ENCODE peak calls at places on chromosomes 11 and 22, in eight cellular contexts. X is astrocyte of the spinal cord, R is AG04449, T is Calu3, Q is fibroblast of lung, O is HFFc6, D is cardiac muscle cell, A is WTC11. E is an unnamed sample.

GRCh38 chr11:2445107-2445947 is 519 bp downstream of the KCNQ1 start:
- DNase-seq in X (no peak), R (no peak), T (no peak), Q (no peak), O (no peak), D (peak), A (peak), E (no peak)

GRCh38 chr11:85718991-85719807 is 33.2 kb upstream of the CCDC89 start:
- DNase-seq in X (peak), R (peak), T (peak), Q (peak), O (peak), D (no peak), A (peak), E (no peak)

GRCh38 chr11:106998126-106998525 is 20.1 kb downstream of the GUCY1A2 start:
- DNase-seq in X (peak), R (peak), T (no peak), Q (peak), O (peak), D (no peak), A (no peak), E (no peak)

GRCh38 chr11:76568621-76569020 is 101.9 kb downstream of the LRRC32 start:
- DNase-seq in X (no peak), R (no peak), T (no peak), Q (no peak), O (no peak), D (no peak), A (no peak), E (no peak)

GRCh38 chr11:64754919-64755662 is 4.7 kb downstream of the PYGM start:
- DNase-seq in X (no peak), R (no peak), T (no peak), Q (no peak), O (no peak), D (no peak), A (no peak), E (no peak)

GRCh38 chr11:122697636-122698167 is 42.2 kb downstream of the UBASH3B start:
- DNase-seq in X (peak), R (no peak), T (no peak), Q (peak), O (peak), D (no peak), A (no peak), E (no peak)

GRCh38 chr22:43946391-43946680 is 8.9 kb upstream of the SAMM50 start:
- DNase-seq in X (no peak), R (no peak), T (no peak), Q (no peak), O (no peak), D (peak), A (no peak), E (no peak)

GRCh38 chr11:78651136-78651775 is 76.6 kb upstream of the NARS2 start:
- DNase-seq in X (no peak), R (no peak), T (no peak), Q (no peak), O (no peak), D (no peak), A (no peak), E (no peak)

GRCh38 chr11:43963221-43963620 is 20.8 kb downstream of the C11orf96 start:
- DNase-seq in X (no peak), R (no peak), T (no peak), Q (no peak), O (no peak), D (no peak), A (no peak), E (no peak)

GRCh38 chr11:57321996-57322880 is 2.5 kb downstream of the TNKS1BP1 start:
- DNase-seq in X (peak), R (peak), T (peak), Q (peak), O (peak), D (peak), A (peak), E (peak)

GRCh38 chr11:11215944-11216343 is 137.1 kb downstream of the CSNK2A3 start:
- DNase-seq in X (no peak), R (no peak), T (peak), Q (no peak), O (no peak), D (no peak), A (no peak), E (no peak)

GRCh38 chr11:65056999-65057398 is 1.4 kb downstream of the NAALADL1 start:
- DNase-seq in X (no peak), R (no peak), T (no peak), Q (no peak), O (no peak), D (no peak), A (no peak), E (no peak)

GRCh38 chr22:26751217-26751616 is 93.8 kb downstream of the MIAT start:
- DNase-seq in X (peak), R (no peak), T (no peak), Q (peak), O (no peak), D (no peak), A (peak), E (peak)

GRCh38 chr11:16981651-16982194 is 32.5 kb downstream of the PLEKHA7 start:
- DNase-seq in X (peak), R (no peak), T (peak), Q (peak), O (no peak), D (no peak), A (peak), E (no peak)

GRCh38 chr11:30346068-30346688 is 23.3 kb downstream of the ARL14EP start:
- DNase-seq in X (peak), R (no peak), T (peak), Q (peak), O (peak), D (peak), A (no peak), E (peak)

GRCh38 chr22:28505416-28506156 is 174.1 kb downstream of the TTC28 start:
- DNase-seq in X (peak), R (no peak), T (no peak), Q (peak), O (no peak), D (no peak), A (no peak), E (no peak)

GRCh38 chr22:46693634-46694422 is 44.2 kb downstream of the CERK start:
- DNase-seq in X (no peak), R (no peak), T (no peak), Q (no peak), O (no peak), D (no peak), A (no peak), E (no peak)

GRCh38 chr11:80719292-80719646 is 1278.4 kb upstream of the TENM4 start:
- DNase-seq in X (no peak), R (no peak), T (no peak), Q (no peak), O (no peak), D (no peak), A (no peak), E (no peak)

GRCh38 chr22:50303848-50304527 is 3.5 kb downstream of the PLXNB2 start:
- DNase-seq in X (no peak), R (no peak), T (peak), Q (no peak), O (peak), D (peak), A (peak), E (no peak)

GRCh38 chr22:27690596-27690995 is 111.0 kb downstream of the MN1 start:
- DNase-seq in X (no peak), R (no peak), T (no peak), Q (no peak), O (no peak), D (no peak), A (no peak), E (no peak)

GRCh38 chr11:85946221-85946620 is 91.0 kb downstream of the CCDC83 start:
- DNase-seq in X (no peak), R (no peak), T (no peak), Q (peak), O (peak), D (no peak), A (no peak), E (no peak)

GRCh38 chr11:35357893-35358292 is 61.5 kb downstream of the SLC1A2 start:
- DNase-seq in X (peak), R (no peak), T (no peak), Q (peak), O (peak), D (no peak), A (no peak), E (no peak)

GRCh38 chr11:79461144-79461543 is 20.3 kb upstream of the TENM4 start:
- DNase-seq in X (peak), R (no peak), T (no peak), Q (peak), O (peak), D (peak), A (no peak), E (peak)

GRCh38 chr11:36464720-36465119 is 45.4 kb downstream of the TRAF6 start:
- DNase-seq in X (no peak), R (no peak), T (no peak), Q (no peak), O (no peak), D (no peak), A (no peak), E (no peak)

GRCh38 chr22:24175160-24175808 is 6.0 kb upstream of the SUSD2 start:
- DNase-seq in X (peak), R (no peak), T (peak), Q (peak), O (peak), D (peak), A (peak), E (peak)

GRCh38 chr11:3119141-3119821 is 45.8 kb downstream of the OSBPL5 start:
- DNase-seq in X (no peak), R (no peak), T (no peak), Q (no peak), O (no peak), D (no peak), A (peak), E (no peak)

GRCh38 chr11:77619576-77620198 is 17.9 kb downstream of the CLNS1A start:
- DNase-seq in X (peak), R (no peak), T (peak), Q (peak), O (peak), D (peak), A (no peak), E (peak)

GRCh38 chr22:33302049-33302545 is 243.9 kb upstream of the SYN3 start:
- DNase-seq in X (peak), R (no peak), T (peak), Q (peak), O (peak), D (peak), A (peak), E (peak)

GRCh38 chr11:10329935-10330334 is 25.1 kb downstream of the ADM start:
- DNase-seq in X (peak), R (peak), T (no peak), Q (peak), O (peak), D (no peak), A (no peak), E (no peak)

GRCh38 chr11:120061761-120062560 is 76.0 kb downstream of the TRIM29 start:
- DNase-seq in X (no peak), R (peak), T (no peak), Q (peak), O (peak), D (peak), A (peak), E (no peak)

GRCh38 chr11:103395612-103396011 is 286.4 kb downstream of the DYNC2H1 start:
- DNase-seq in X (peak), R (peak), T (no peak), Q (peak), O (peak), D (no peak), A (no peak), E (no peak)

GRCh38 chr11:316891-317291 is 3.1 kb downstream of the IFITM1 start:
- DNase-seq in X (no peak), R (no peak), T (no peak), Q (no peak), O (no peak), D (no peak), A (no peak), E (no peak)

GRCh38 chr11:82981852-82982251 is 80.3 kb downstream of the DDIAS start:
- DNase-seq in X (no peak), R (no peak), T (no peak), Q (no peak), O (no peak), D (no peak), A (no peak), E (no peak)

GRCh38 chr22:41181349-41182241 is 23.5 kb upstream of the L3MBTL2 start:
- DNase-seq in X (no peak), R (peak), T (peak), Q (peak), O (peak), D (no peak), A (no peak), E (no peak)

GRCh38 chr22:22165936-22166710 is 78.5 kb upstream of the VPREB1 start:
- DNase-seq in X (no peak), R (no peak), T (no peak), Q (no peak), O (no peak), D (no peak), A (no peak), E (no peak)

GRCh38 chr11:117980280-117980679 is 5.9 kb upstream of the IL10RA start:
- DNase-seq in X (no peak), R (no peak), T (no peak), Q (no peak), O (no peak), D (no peak), A (no peak), E (no peak)

GRCh38 chr22:23237841-23238240 is 57.5 kb downstream of the BCR start:
- DNase-seq in X (no peak), R (no peak), T (no peak), Q (no peak), O (no peak), D (no peak), A (no peak), E (no peak)

GRCh38 chr11:69864930-69865661 is 45.9 kb upstream of the FGF3 start:
- DNase-seq in X (no peak), R (no peak), T (no peak), Q (no peak), O (no peak), D (no peak), A (no peak), E (no peak)

GRCh38 chr11:77201991-77202841 is 74.2 kb downstream of the MYO7A start:
- DNase-seq in X (no peak), R (no peak), T (no peak), Q (no peak), O (no peak), D (no peak), A (no peak), E (no peak)

GRCh38 chr22:50531546-50532352 is 1.9 kb upstream of the TYMP start:
- DNase-seq in X (peak), R (no peak), T (peak), Q (peak), O (peak), D (peak), A (peak), E (peak)

DNA sequence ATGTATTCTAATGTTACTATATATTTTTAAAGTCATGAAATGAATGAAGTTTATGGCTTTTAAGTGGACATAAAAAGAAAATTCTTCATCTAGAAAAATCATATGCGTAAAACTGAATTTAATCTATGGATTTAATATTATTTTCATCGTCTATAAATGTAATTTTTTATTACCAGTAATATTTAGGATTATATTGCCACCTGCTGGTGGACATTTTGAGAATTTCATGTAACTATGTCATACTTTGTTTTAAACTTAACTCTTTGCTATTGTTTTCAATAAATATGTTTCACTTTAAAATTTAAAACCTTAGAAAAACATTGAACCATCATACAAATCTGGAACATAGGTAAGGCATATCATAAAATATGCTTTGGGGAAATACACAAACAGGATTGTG is 66.5 kb upstream of the CEP126 start:
- DNase-seq in X (peak), R (no peak), T (no peak), Q (no peak), O (no peak), D (peak), A (no peak), E (no peak)
- TF ChIP-seq CTCF in X (peak), R (no peak), T (no peak), Q (no peak), O (peak), D (peak), A (no peak), E (peak)

GRCh38 chr11:110773442-110773841 is 61.2 kb upstream of the ARHGAP20 start:
- DNase-seq in X (no peak), R (no peak), T (no peak), Q (no peak), O (no peak), D (no peak), A (no peak), E (no peak)

GRCh38 chr11:110777765-110778164 is 65.5 kb upstream of the ARHGAP20 start:
- DNase-seq in X (peak), R (no peak), T (no peak), Q (peak), O (peak), D (no peak), A (no peak), E (no peak)

GRCh38 chr11:110774138-110775014 is 62.1 kb upstream of the ARHGAP20 start:
- DNase-seq in X (peak), R (no peak), T (no peak), Q (peak), O (peak), D (no peak), A (no peak), E (no peak)

GRCh38 chr11:110776091-110776490 is 63.9 kb upstream of the ARHGAP20 start:
- DNase-seq in X (no peak), R (no peak), T (no peak), Q (no peak), O (no peak), D (no peak), A (no peak), E (no peak)

GRCh38 chr11:110772863-110773262 is 60.6 kb upstream of the ARHGAP20 start:
- DNase-seq in X (no peak), R (no peak), T (no peak), Q (no peak), O (no peak), D (no peak), A (no peak), E (no peak)
- TF ChIP-seq CTCF in X (no peak), R (no peak), T (no peak), Q (no peak), O (no peak), D (no peak), A (no peak), E (no peak)

GRCh38 chr11:45538363-45538762 is 127.1 kb downstream of the CHST1 start:
- DNase-seq in X (no peak), R (no peak), T (no peak), Q (no peak), O (no peak), D (no peak), A (no peak), E (no peak)
- TF ChIP-seq CTCF in X (no peak), R (no peak), T (no peak), Q (no peak), O (no peak), D (peak), A (no peak), E (no peak)

GRCh38 chr22:37818397-37819099 is 4.6 kb upstream of the GALR3 start:
- DNase-seq in X (peak), R (no peak), T (peak), Q (peak), O (peak), D (peak), A (peak), E (peak)
- TF ChIP-seq CTCF in X (peak), R (peak), T (peak), Q (peak), O (peak), D (peak), A (no peak), E (no peak)

GRCh38 chr11:61571869-61572268 is 9.0 kb downstream of the SYT7 start:
- DNase-seq in X (no peak), R (no peak), T (no peak), Q (no peak), O (no peak), D (peak), A (no peak), E (no peak)

GRCh38 chr11:61569701-61570100 is 11.2 kb downstream of the SYT7 start:
- DNase-seq in X (no peak), R (no peak), T (no peak), Q (no peak), O (no peak), D (no peak), A (no peak), E (no peak)

GRCh38 chr11:61571337-61571736 is 9.5 kb downstream of the SYT7 start:
- DNase-seq in X (no peak), R (no peak), T (no peak), Q (no peak), O (no peak), D (no peak), A (no peak), E (no peak)

GRCh38 chr11:61564936-61565696 is 15.8 kb downstream of the SYT7 start:
- DNase-seq in X (no peak), R (no peak), T (no peak), Q (no peak), O (no peak), D (no peak), A (no peak), E (no peak)

GRCh38 chr11:61567286-61568061 is 13.4 kb downstream of the SYT7 start:
- DNase-seq in X (peak), R (no peak), T (peak), Q (peak), O (peak), D (peak), A (peak), E (peak)
- TF ChIP-seq CTCF in X (peak), R (peak), T (peak), Q (peak), O (peak), D (peak), A (peak), E (peak)

DNA sequence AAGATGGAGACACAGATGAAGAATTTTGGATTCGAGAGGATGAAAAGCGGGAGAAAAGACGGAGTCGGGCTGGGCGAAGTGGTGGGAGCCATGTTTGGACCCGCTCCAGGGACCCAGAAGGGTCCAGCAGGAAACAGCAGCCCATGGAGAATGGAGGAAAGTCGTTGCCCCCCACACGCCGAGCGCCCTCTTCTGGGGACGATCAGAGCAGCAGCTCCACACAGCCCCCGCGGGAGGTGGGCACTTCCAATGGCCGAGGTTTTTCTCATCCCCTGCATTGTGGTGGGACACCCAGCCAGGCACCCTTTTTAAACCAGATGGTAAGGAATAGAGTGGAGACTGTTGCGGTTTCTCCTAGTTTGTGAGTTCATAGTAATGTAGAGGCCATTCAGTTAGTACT is 22.8 kb upstream of the SLC25A18 start:
- DNase-seq in X (no peak), R (no peak), T (no peak), Q (no peak), O (no peak), D (no peak), A (peak), E (peak)
- TF ChIP-seq CTCF in X (no peak), R (no peak), T (no peak), Q (no peak), O (peak), D (no peak), A (peak), E (no peak)

E was measured in endothelial cell.